ENCODE peak calls at places on chromosomes 13 and 19, in nine cellular contexts. T, U, E, F, X, N, W, P and C are unnamed samples.

GRCh38 chr13:103299079-103299478 is 232.9 kb upstream of the SLC10A2 start:
- DNase-seq in P (peak), E (no peak), W (no peak), F (no peak), T (peak), X (no peak), U (no peak), N (no peak), C (no peak)

GRCh38 chr13:111034811-111035210 is 80.3 kb upstream of the ARHGEF7 start:
- DNase-seq in E (peak), T (no peak), U (no peak), N (no peak), F (no peak), X (no peak), W (no peak), P (no peak), C (peak)

GRCh38 chr13:89688908-89689307 is 1658.6 kb upstream of the MIR17HG start:
- DNase-seq in T (no peak), X (no peak), W (peak), U (no peak), E (no peak), N (no peak), F (no peak), P (no peak), C (no peak)

GRCh38 chr19:28971513-28971912 is 241.4 kb downstream of the UQCRFS1 start:
- DNase-seq in P (no peak), N (no peak), F (no peak), E (no peak), T (no peak), U (no peak), X (no peak), W (no peak), C (no peak)

GRCh38 chr13:91305652-91306051 is 41.8 kb upstream of the MIR17HG start:
- DNase-seq in W (no peak), F (no peak), E (no peak), T (no peak), N (no peak), U (no peak), X (no peak), P (no peak), C (no peak)

GRCh38 chr13:106683918-106684317 is 116.0 kb upstream of the ARGLU1 start:
- DNase-seq in T (no peak), F (no peak), W (no peak), E (no peak), P (no peak), X (no peak), N (no peak), U (no peak), C (no peak)

GRCh38 chr13:111043575-111043982 is 71.5 kb upstream of the ARHGEF7 start:
- DNase-seq in T (no peak), X (no peak), U (no peak), F (no peak), P (no peak), W (no peak), N (no peak), E (no peak), C (no peak)

GRCh38 chr13:30734434-30734833 is 909 bp upstream of the ALOX5AP start:
- DNase-seq in E (peak), P (no peak), W (no peak), N (no peak), X (peak), U (no peak), F (no peak), T (no peak), C (peak)

GRCh38 chr19:16655727-16656126 is 4.2 kb downstream of the SMIM7 start:
- DNase-seq in N (no peak), P (no peak), W (no peak), U (no peak), E (no peak), F (no peak), X (no peak), T (no peak), C (no peak)

GRCh38 chr19:10191347-10191746 is 3.4 kb downstream of the DNMT1 start:
- DNase-seq in N (no peak), E (peak), X (no peak), F (no peak), P (no peak), U (no peak), T (no peak), W (no peak), C (peak)

GRCh38 chr13:71867101-71867814 is at the start of gene DACH1:
- DNase-seq in P (peak), U (no peak), X (no peak), T (peak), W (peak), N (no peak), E (peak), F (no peak), C (no peak)

GRCh38 chr13:28730762-28731161 is 12.0 kb upstream of the SLC46A3 start:
- DNase-seq in X (no peak), U (no peak), N (no peak), T (no peak), W (no peak), P (no peak), E (no peak), F (no peak), C (no peak)

GRCh38 chr13:114063545-114064515 is 68.6 kb downstream of the RASA3 start:
- DNase-seq in U (no peak), E (peak), N (no peak), T (peak), F (no peak), P (no peak), X (no peak), W (peak), C (no peak)

GRCh38 chr19:51637362-51637978 is 7.3 kb upstream of the SIGLEC5 start:
- DNase-seq in X (peak), T (peak), F (no peak), N (no peak), W (no peak), P (no peak), E (no peak), U (no peak), C (no peak)

GRCh38 chr13:37187110-37187509 is 81.6 kb upstream of the CSNK1A1L start:
- DNase-seq in F (no peak), N (no peak), P (no peak), W (no peak), E (no peak), X (no peak), T (no peak), U (no peak), C (no peak)

GRCh38 chr19:45498411-45499195 is at the start of gene PPM1N:
- DNase-seq in X (no peak), P (peak), T (no peak), E (peak), U (no peak), F (peak), W (no peak), N (peak), C (no peak)

GRCh38 chr19:6610934-6611370 is 20.0 kb upstream of the CD70 start:
- DNase-seq in U (no peak), P (no peak), W (no peak), N (no peak), T (no peak), F (no peak), X (peak), E (peak), C (no peak)

GRCh38 chr19:2624537-2625091 is 77.9 kb downstream of the GNG7 start:
- DNase-seq in T (peak), F (no peak), X (no peak), U (no peak), E (no peak), W (peak), N (no peak), P (peak), C (no peak)

GRCh38 chr13:106535552-106536243 is at the start of gene EFNB2:
- DNase-seq in P (peak), E (peak), F (peak), X (peak), N (peak), U (peak), W (peak), T (peak), C (peak)

GRCh38 chr13:76654263-76654662 is 231.9 kb downstream of the KCTD12 start:
- DNase-seq in T (no peak), N (no peak), X (no peak), U (no peak), W (peak), P (no peak), F (no peak), E (no peak), C (no peak)

GRCh38 chr19:53639471-53639870 is 7.7 kb downstream of the DPRX start:
- DNase-seq in E (no peak), X (no peak), T (no peak), U (no peak), N (no peak), F (no peak), W (no peak), P (no peak), C (no peak)

GRCh38 chr19:8592231-8593009 is 15.2 kb upstream of the MYO1F start:
- DNase-seq in X (peak), U (peak), E (peak), T (no peak), W (peak), N (peak), P (peak), F (peak), C (peak)

GRCh38 chr13:98979012-98979411 is 1.1 kb upstream of the DOCK9 start:
- DNase-seq in T (no peak), P (no peak), W (no peak), N (no peak), X (no peak), E (no peak), U (no peak), F (no peak), C (no peak)

GRCh38 chr19:51097166-51097736 is 11.0 kb downstream of the CTU1 start:
- DNase-seq in X (peak), U (peak), P (peak), N (peak), F (peak), E (peak), T (peak), W (peak), C (no peak)

GRCh38 chr13:44989941-44990340 is 603 bp downstream of the GPALPP1 start:
- DNase-seq in U (no peak), X (no peak), P (no peak), N (peak), E (no peak), T (peak), F (no peak), W (no peak), C (no peak)

GRCh38 chr19:49567722-49568454 is 12.5 kb downstream of the NOSIP start:
- DNase-seq in N (peak), F (no peak), T (no peak), U (peak), E (no peak), W (no peak), P (peak), X (no peak), C (no peak)

GRCh38 chr13:101230271-101230890 is 185.9 kb downstream of the NALCN start:
- DNase-seq in N (no peak), P (no peak), W (no peak), X (no peak), U (no peak), F (no peak), E (peak), T (no peak), C (no peak)

GRCh38 chr13:107069107-107069776 is 501.3 kb upstream of the ARGLU1 start:
- DNase-seq in P (no peak), X (no peak), T (peak), F (no peak), N (no peak), E (peak), U (no peak), W (no peak), C (no peak)

GRCh38 chr13:77429320-77430142 is 102.6 kb upstream of the MYCBP2 start:
- DNase-seq in E (no peak), X (no peak), F (no peak), W (no peak), T (no peak), N (no peak), U (no peak), P (no peak), C (no peak)

GRCh38 chr13:84648069-84648640 is 765.9 kb upstream of the SLITRK1 start:
- DNase-seq in E (no peak), F (no peak), U (no peak), X (no peak), W (no peak), N (no peak), P (no peak), T (no peak), C (no peak)

GRCh38 chr13:36815069-36815468 is 4.0 kb upstream of the RFXAP start:
- DNase-seq in W (no peak), U (no peak), N (peak), F (no peak), E (no peak), T (peak), X (no peak), P (no peak), C (no peak)

GRCh38 chr13:34863360-34864135 is 78.5 kb upstream of the NBEA start:
- DNase-seq in W (no peak), E (peak), N (no peak), T (peak), U (no peak), P (no peak), F (no peak), X (peak), C (peak)

GRCh38 chr13:93249918-93250306 is 23.3 kb downstream of the GPC6 start:
- DNase-seq in N (no peak), W (no peak), F (no peak), U (no peak), T (no peak), P (no peak), E (no peak), X (no peak), C (no peak)